ENCODE peak calls at places on chromosome 1, in four cellular contexts. One of them, this sample, is unnamed.

GRCh38 chr1:48228156-48228555 is 5.6 kb downstream of the SLC5A9 start:
- DNase-seq in CD4-positive, CD25-positive, alpha-beta regulatory T cell: no peak
- DNase-seq in HCT116: no peak
- DNase-seq in K562: no peak
- DNase-seq in this sample: no peak

GRCh38 chr1:236069796-236070195 is 4.9 kb upstream of the NID1 start:
- DNase-seq in CD4-positive, CD25-positive, alpha-beta regulatory T cell: no peak
- DNase-seq in HCT116: no peak
- DNase-seq in K562: no peak
- DNase-seq in this sample: no peak

GRCh38 chr1:241639653-241640148 is 468 bp downstream of the CHML start:
- DNase-seq in K562: peak; percentile 68
- DNase-seq in HCT116: no peak
- DNase-seq in CD4-positive, CD25-positive, alpha-beta regulatory T cell: peak; percentile 15
- DNase-seq in this sample: no peak

GRCh38 chr1:201432814-201433213 is 11.3 kb upstream of the TNNI1 start:
- DNase-seq in HCT116: no peak
- DNase-seq in K562: no peak
- DNase-seq in CD4-positive, CD25-positive, alpha-beta regulatory T cell: no peak
- DNase-seq in this sample: no peak

GRCh38 chr1:232664844-232665777 is 35.2 kb upstream of the SIPA1L2 start:
- DNase-seq in CD4-positive, CD25-positive, alpha-beta regulatory T cell: no peak
- DNase-seq in HCT116: no peak
- DNase-seq in K562: no peak
- DNase-seq in this sample: no peak

GRCh38 chr1:244361764-244362473 is 89.8 kb downstream of the ADSS2 start:
- DNase-seq in CD4-positive, CD25-positive, alpha-beta regulatory T cell: no peak
- DNase-seq in K562: no peak
- DNase-seq in HCT116: no peak
- DNase-seq in this sample: no peak

GRCh38 chr1:87706198-87706597 is 377.5 kb downstream of the LMO4 start:
- DNase-seq in K562: no peak
- DNase-seq in HCT116: no peak
- DNase-seq in CD4-positive, CD25-positive, alpha-beta regulatory T cell: no peak
- DNase-seq in this sample: no peak

GRCh38 chr1:147515046-147515869 is 26.0 kb upstream of the BCL9 start:
- DNase-seq in K562: no peak
- DNase-seq in CD4-positive, CD25-positive, alpha-beta regulatory T cell: no peak
- DNase-seq in HCT116: peak; percentile 62
- DNase-seq in this sample: no peak

GRCh38 chr1:200895448-200895799 is 724 bp downstream of the INAVA start:
- DNase-seq in CD4-positive, CD25-positive, alpha-beta regulatory T cell: no peak
- DNase-seq in HCT116: no peak
- DNase-seq in K562: no peak
- DNase-seq in this sample: no peak

GRCh38 chr1:195336718-195337269 is 1271.4 kb downstream of the KCNT2 start:
- DNase-seq in HCT116: no peak
- DNase-seq in CD4-positive, CD25-positive, alpha-beta regulatory T cell: no peak
- DNase-seq in K562: no peak
- DNase-seq in this sample: no peak

GRCh38 chr1:222910699-222911098 is 95.9 kb downstream of the DISP1 start:
- DNase-seq in K562: no peak
- DNase-seq in CD4-positive, CD25-positive, alpha-beta regulatory T cell: no peak
- DNase-seq in HCT116: no peak
- DNase-seq in this sample: no peak

GRCh38 chr1:81832573-81832972 is 31.8 kb downstream of the ADGRL2 start:
- DNase-seq in K562: no peak
- DNase-seq in CD4-positive, CD25-positive, alpha-beta regulatory T cell: no peak
- DNase-seq in HCT116: no peak
- DNase-seq in this sample: no peak
- H3K27ac ChIP-seq in K562: no peak overlapping the region
- H3K27ac ChIP-seq in CD4-positive, CD25-positive, alpha-beta regulatory T cell: no peak overlapping the region
- H3K27ac ChIP-seq in HCT116: no peak overlapping the region
- H3K27ac ChIP-seq in this sample: no peak overlapping the region

GRCh38 chr1:206706806-206707205 is 22.1 kb downstream of the MAPKAPK2 start:
- DNase-seq in CD4-positive, CD25-positive, alpha-beta regulatory T cell: no peak
- DNase-seq in K562: no peak
- DNase-seq in HCT116: no peak
- DNase-seq in this sample: no peak

GRCh38 chr1:206708882-206709281 is 24.2 kb downstream of the MAPKAPK2 start:
- DNase-seq in K562: no peak
- DNase-seq in HCT116: no peak
- DNase-seq in CD4-positive, CD25-positive, alpha-beta regulatory T cell: no peak
- DNase-seq in this sample: no peak

GRCh38 chr1:206706298-206706791 is 21.6 kb downstream of the MAPKAPK2 start:
- DNase-seq in CD4-positive, CD25-positive, alpha-beta regulatory T cell: no peak
- DNase-seq in HCT116: no peak
- DNase-seq in K562: no peak
- DNase-seq in this sample: no peak

GRCh38 chr1:206709322-206709721 is 24.6 kb downstream of the MAPKAPK2 start:
- DNase-seq in HCT116: no peak
- DNase-seq in CD4-positive, CD25-positive, alpha-beta regulatory T cell: no peak
- DNase-seq in K562: no peak
- DNase-seq in this sample: no peak

DNA sequence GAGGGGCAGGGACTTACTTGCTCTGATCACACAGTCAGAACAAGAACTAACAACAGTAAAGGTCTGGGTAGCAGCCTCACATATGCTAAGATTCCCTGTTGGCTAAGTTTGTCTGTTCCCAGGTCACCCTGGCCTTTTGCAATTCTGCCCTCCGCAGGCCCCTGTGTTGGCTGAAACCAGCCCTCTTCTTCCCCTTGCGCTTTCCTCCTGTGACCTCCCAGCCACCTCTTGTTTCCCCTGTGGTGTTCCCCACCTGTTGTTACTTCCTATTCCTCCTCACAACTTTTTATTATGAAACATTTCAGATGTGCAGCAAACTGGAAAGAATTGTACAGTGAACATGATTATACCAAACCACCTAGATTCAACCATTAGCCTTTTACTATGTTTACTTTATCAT is 23.4 kb downstream of the MAPKAPK2 start:
- DNase-seq in K562: no peak
- DNase-seq in CD4-positive, CD25-positive, alpha-beta regulatory T cell: no peak
- DNase-seq in HCT116: no peak
- DNase-seq in this sample: no peak
- H3K4me1 ChIP-seq in K562: peaks cover 29% of the 10 kb centered on the region
- H3K4me1 ChIP-seq in CD4-positive, CD25-positive, alpha-beta regulatory T cell: peaks cover 76% of the 10 kb centered on the region
- H3K4me1 ChIP-seq in HCT116: no peaks in the 10 kb centered on the region
- H3K4me1 ChIP-seq in this sample: peaks cover 64% of the 10 kb centered on the region

GRCh38 chr1:41783189-41783639 is 135.5 kb downstream of the HIVEP3 start:
- DNase-seq in HCT116: peak; percentile 79
- DNase-seq in CD4-positive, CD25-positive, alpha-beta regulatory T cell: no peak
- DNase-seq in K562: no peak
- DNase-seq in this sample: no peak
- H3K4me3 ChIP-seq in HCT116: no peak overlapping the region
- H3K4me3 ChIP-seq in CD4-positive, CD25-positive, alpha-beta regulatory T cell: no peak overlapping the region
- H3K4me3 ChIP-seq in K562: no peak overlapping the region
- H3K4me3 ChIP-seq in this sample: no peak overlapping the region

DNA sequence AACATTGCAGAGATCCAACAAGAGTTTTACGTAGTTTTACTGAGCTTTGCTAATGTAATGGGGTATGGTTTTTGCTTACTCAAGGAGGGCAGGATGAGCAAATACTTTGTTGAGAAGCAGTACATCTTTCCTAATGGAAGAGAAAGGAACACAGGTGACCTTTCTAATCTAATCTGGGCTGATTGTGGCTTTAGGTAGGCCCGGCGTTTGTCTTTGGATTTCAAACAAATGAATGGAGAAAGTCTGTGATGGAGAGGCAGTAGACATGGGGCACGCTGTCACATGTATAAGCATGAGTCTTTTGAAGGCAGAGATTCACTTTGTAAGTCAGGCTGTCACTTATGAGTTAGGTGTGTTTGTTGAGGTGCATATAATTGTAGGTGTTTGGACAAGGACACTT is 1.7 kb downstream of the PLEKHM2 start:
- DNase-seq in HCT116: no peak
- DNase-seq in CD4-positive, CD25-positive, alpha-beta regulatory T cell: no peak
- DNase-seq in K562: no peak
- DNase-seq in this sample: no peak
- H3K27ac ChIP-seq in HCT116: no peak overlapping the region
- H3K27ac ChIP-seq in CD4-positive, CD25-positive, alpha-beta regulatory T cell: no peak overlapping the region
- H3K27ac ChIP-seq in K562: no peak overlapping the region
- H3K27ac ChIP-seq in this sample: peak overlapping the region; percentile 12

GRCh38 chr1:56645663-56646330 is 683 bp downstream of the PRKAA2 start:
- DNase-seq in HCT116: no peak
- DNase-seq in CD4-positive, CD25-positive, alpha-beta regulatory T cell: no peak
- DNase-seq in K562: no peak
- DNase-seq in this sample: no peak
- H3K4me1 ChIP-seq in HCT116: no peaks in the 10 kb centered on the region
- H3K4me1 ChIP-seq in CD4-positive, CD25-positive, alpha-beta regulatory T cell: no peaks in the 10 kb centered on the region
- H3K4me1 ChIP-seq in K562: no peaks in the 10 kb centered on the region
- H3K4me1 ChIP-seq in this sample: no peaks in the 10 kb centered on the region

DNA sequence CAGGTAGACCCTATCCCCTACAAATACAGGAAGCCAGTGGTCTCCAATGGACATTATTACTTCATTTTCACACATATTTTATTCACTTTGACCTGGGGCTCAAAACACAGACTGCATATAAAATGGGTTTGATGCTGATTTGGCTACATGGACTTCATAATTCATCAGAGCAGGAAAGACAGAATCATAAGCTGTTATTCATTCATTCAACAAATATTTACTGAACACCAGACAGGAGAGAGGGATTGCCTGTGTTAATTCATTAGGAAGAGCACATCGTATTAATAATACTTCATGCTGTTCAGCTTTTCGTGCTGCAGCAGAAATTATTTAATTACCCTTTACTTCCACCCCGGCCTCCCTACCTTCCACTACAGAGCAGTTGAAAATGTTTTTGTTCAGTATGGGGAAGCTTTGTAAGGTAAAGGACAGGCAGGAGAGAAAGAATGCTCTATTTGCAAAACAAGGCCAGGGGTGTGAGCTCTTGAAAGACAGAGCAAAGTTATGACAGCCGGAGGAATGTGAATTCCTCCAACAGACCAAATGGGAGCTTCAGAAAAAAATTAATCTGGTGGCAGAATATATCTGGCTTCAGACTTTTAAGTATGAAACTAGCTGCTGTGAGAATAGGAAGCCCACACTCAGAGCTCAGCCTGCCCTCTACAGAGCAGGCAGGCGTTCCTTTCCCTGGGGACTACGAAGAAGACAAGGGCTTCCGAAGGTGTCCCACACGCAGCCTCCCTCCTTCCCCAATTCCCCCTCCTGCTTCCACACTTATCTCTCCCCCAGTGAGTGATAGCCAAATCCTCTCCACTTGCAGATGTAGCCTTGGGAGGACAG is 58.0 kb downstream of the MDM4 start:
- DNase-seq in CD4-positive, CD25-positive, alpha-beta regulatory T cell: no peak
- DNase-seq in HCT116: no peak
- DNase-seq in K562: no peak
- DNase-seq in this sample: no peak
- H3K4me3 ChIP-seq in CD4-positive, CD25-positive, alpha-beta regulatory T cell: no peak overlapping the region
- H3K4me3 ChIP-seq in HCT116: no peak overlapping the region
- H3K4me3 ChIP-seq in K562: no peak overlapping the region
- H3K4me3 ChIP-seq in this sample: no peak overlapping the region

This sample was measured in CD8-positive, alpha-beta T cell.